ENCODE peak calls at places on chromosomes 12 and 14, in seven cellular contexts. One of them, this sample, is unnamed.
A peak's percentile ranks its signal among the peaks of the same experiment; 100 is the strongest.

GRCh38 chr12:75658826-75659823 is 147.7 kb upstream of the KRR1 start:
- DNase-seq in body of pancreas: no peak
- DNase-seq in colonic mucosa: no peak
- DNase-seq in aorta: no peak
- DNase-seq in CD8-positive, alpha-beta memory T cell: no peak
- DNase-seq in cardiac muscle cell: no peak
- DNase-seq in right atrium auricular region: no peak
- DNase-seq in this sample: no peak

GRCh38 chr14:101929096-101929495 is 35.3 kb upstream of the DYNC1H1 start:
- DNase-seq in colonic mucosa: no peak
- DNase-seq in right atrium auricular region: no peak
- DNase-seq in aorta: peak; percentile 20
- DNase-seq in body of pancreas: no peak
- DNase-seq in cardiac muscle cell: no peak
- DNase-seq in CD8-positive, alpha-beta memory T cell: no peak
- DNase-seq in this sample: no peak

GRCh38 chr14:68945585-68946289 is 33.4 kb downstream of the ACTN1 start:
- DNase-seq in cardiac muscle cell: no peak
- DNase-seq in aorta: peak; percentile 59
- DNase-seq in right atrium auricular region: no peak
- DNase-seq in CD8-positive, alpha-beta memory T cell: no peak
- DNase-seq in body of pancreas: no peak
- DNase-seq in colonic mucosa: peak; percentile 89
- DNase-seq in this sample: no peak

GRCh38 chr12:16603916-16604575 is 1.9 kb downstream of the LMO3 start:
- DNase-seq in body of pancreas: peak; percentile 38
- DNase-seq in colonic mucosa: no peak
- DNase-seq in cardiac muscle cell: peak; percentile 70
- DNase-seq in CD8-positive, alpha-beta memory T cell: no peak
- DNase-seq in right atrium auricular region: no peak
- DNase-seq in aorta: no peak
- DNase-seq in this sample: peak; percentile 22

GRCh38 chr12:58313091-58313855 is 371.9 kb downstream of the ATP23 start:
- DNase-seq in colonic mucosa: no peak
- DNase-seq in CD8-positive, alpha-beta memory T cell: no peak
- DNase-seq in aorta: no peak
- DNase-seq in right atrium auricular region: no peak
- DNase-seq in body of pancreas: no peak
- DNase-seq in cardiac muscle cell: no peak
- DNase-seq in this sample: no peak

GRCh38 chr14:94025720-94026119 is 420 bp upstream of the OTUB2 start:
- DNase-seq in right atrium auricular region: no peak
- DNase-seq in aorta: no peak
- DNase-seq in colonic mucosa: no peak
- DNase-seq in cardiac muscle cell: no peak
- DNase-seq in CD8-positive, alpha-beta memory T cell: no peak
- DNase-seq in body of pancreas: no peak
- DNase-seq in this sample: no peak

GRCh38 chr12:70260610-70261009 is 17.4 kb downstream of the CNOT2 start:
- DNase-seq in CD8-positive, alpha-beta memory T cell: no peak
- DNase-seq in right atrium auricular region: no peak
- DNase-seq in cardiac muscle cell: no peak
- DNase-seq in aorta: no peak
- DNase-seq in body of pancreas: no peak
- DNase-seq in colonic mucosa: no peak
- DNase-seq in this sample: no peak

GRCh38 chr12:100851637-100852036 is 57.1 kb downstream of the ANO4 start:
- DNase-seq in right atrium auricular region: no peak
- DNase-seq in aorta: no peak
- DNase-seq in body of pancreas: no peak
- DNase-seq in CD8-positive, alpha-beta memory T cell: no peak
- DNase-seq in cardiac muscle cell: no peak
- DNase-seq in colonic mucosa: no peak
- DNase-seq in this sample: peak; percentile 14

GRCh38 chr12:124940393-124941169 is 26.1 kb upstream of the UBC start:
- DNase-seq in colonic mucosa: peak; percentile 98
- DNase-seq in right atrium auricular region: peak; percentile 95
- DNase-seq in CD8-positive, alpha-beta memory T cell: peak; percentile 72
- DNase-seq in aorta: peak; percentile 94
- DNase-seq in body of pancreas: peak; percentile 89
- DNase-seq in cardiac muscle cell: peak; percentile 89
- DNase-seq in this sample: peak; percentile 83

GRCh38 chr12:131250028-131250950 is 296.6 kb downstream of the ADGRD1 start:
- DNase-seq in colonic mucosa: peak; percentile 24
- DNase-seq in aorta: no peak
- DNase-seq in right atrium auricular region: no peak
- DNase-seq in body of pancreas: no peak
- DNase-seq in CD8-positive, alpha-beta memory T cell: no peak
- DNase-seq in cardiac muscle cell: no peak
- DNase-seq in this sample: no peak

GRCh38 chr12:87233636-87234035 is 795.6 kb downstream of the C12orf50 start:
- DNase-seq in cardiac muscle cell: no peak
- DNase-seq in body of pancreas: no peak
- DNase-seq in right atrium auricular region: no peak
- DNase-seq in colonic mucosa: no peak
- DNase-seq in aorta: no peak
- DNase-seq in CD8-positive, alpha-beta memory T cell: no peak
- DNase-seq in this sample: no peak

GRCh38 chr14:72594099-72594901 is 299.6 kb downstream of the DPF3 start:
- DNase-seq in right atrium auricular region: no peak
- DNase-seq in cardiac muscle cell: no peak
- DNase-seq in colonic mucosa: no peak
- DNase-seq in CD8-positive, alpha-beta memory T cell: peak; percentile 68
- DNase-seq in body of pancreas: no peak
- DNase-seq in aorta: no peak
- DNase-seq in this sample: no peak

DNA sequence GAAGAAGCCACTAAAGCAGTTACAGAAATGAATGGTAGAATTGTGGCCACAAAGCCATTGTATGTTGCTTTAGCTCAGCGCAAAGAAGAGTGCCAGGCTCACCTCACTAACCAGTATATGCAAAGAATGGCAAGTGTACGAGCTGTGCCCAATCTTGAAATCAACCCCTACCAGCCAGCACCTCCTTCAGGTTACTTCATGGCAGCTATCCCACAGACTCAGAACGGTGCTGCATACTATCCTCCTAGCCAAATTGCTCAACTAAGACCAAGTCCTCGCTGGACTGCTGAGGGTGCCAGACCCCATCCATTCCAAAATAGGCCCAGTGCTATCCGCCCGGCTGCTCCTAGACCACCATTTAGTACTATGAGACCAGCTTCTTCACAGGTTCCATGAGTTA is 21.5 kb upstream of the SRGAP1 start:
- DNase-seq in body of pancreas: no peak
- DNase-seq in aorta: no peak
- DNase-seq in colonic mucosa: no peak
- DNase-seq in right atrium auricular region: no peak
- DNase-seq in CD8-positive, alpha-beta memory T cell: no peak
- DNase-seq in cardiac muscle cell: no peak
- DNase-seq in this sample: no peak
- H3K4me3 ChIP-seq in body of pancreas: no peak overlapping the region
- H3K4me3 ChIP-seq in aorta: no peak overlapping the region
- H3K4me3 ChIP-seq in colonic mucosa: no peak overlapping the region
- H3K4me3 ChIP-seq in right atrium auricular region: no peak overlapping the region
- H3K4me3 ChIP-seq in CD8-positive, alpha-beta memory T cell: no peak overlapping the region
- H3K4me3 ChIP-seq in cardiac muscle cell: no peak overlapping the region
- H3K4me3 ChIP-seq in this sample: no peak overlapping the region

GRCh38 chr12:49548822-49549648 is 10.2 kb downstream of the KCNH3 start:
- DNase-seq in colonic mucosa: no peak
- DNase-seq in cardiac muscle cell: peak; percentile 53
- DNase-seq in right atrium auricular region: no peak
- DNase-seq in CD8-positive, alpha-beta memory T cell: no peak
- DNase-seq in body of pancreas: no peak
- DNase-seq in aorta: no peak
- DNase-seq in this sample: peak; percentile 95
- H3K27me3 ChIP-seq in colonic mucosa: peaks cover 10% of the 10 kb centered on the region
- H3K27me3 ChIP-seq in cardiac muscle cell: peaks cover 84% of the 10 kb centered on the region
- H3K27me3 ChIP-seq in right atrium auricular region: no peaks in the 10 kb centered on the region
- H3K27me3 ChIP-seq in CD8-positive, alpha-beta memory T cell: peaks cover 9% of the 10 kb centered on the region
- H3K27me3 ChIP-seq in body of pancreas: no peaks in the 10 kb centered on the region
- H3K27me3 ChIP-seq in aorta: no peaks in the 10 kb centered on the region
- H3K27me3 ChIP-seq in this sample: peaks cover 56% of the 10 kb centered on the region

DNA sequence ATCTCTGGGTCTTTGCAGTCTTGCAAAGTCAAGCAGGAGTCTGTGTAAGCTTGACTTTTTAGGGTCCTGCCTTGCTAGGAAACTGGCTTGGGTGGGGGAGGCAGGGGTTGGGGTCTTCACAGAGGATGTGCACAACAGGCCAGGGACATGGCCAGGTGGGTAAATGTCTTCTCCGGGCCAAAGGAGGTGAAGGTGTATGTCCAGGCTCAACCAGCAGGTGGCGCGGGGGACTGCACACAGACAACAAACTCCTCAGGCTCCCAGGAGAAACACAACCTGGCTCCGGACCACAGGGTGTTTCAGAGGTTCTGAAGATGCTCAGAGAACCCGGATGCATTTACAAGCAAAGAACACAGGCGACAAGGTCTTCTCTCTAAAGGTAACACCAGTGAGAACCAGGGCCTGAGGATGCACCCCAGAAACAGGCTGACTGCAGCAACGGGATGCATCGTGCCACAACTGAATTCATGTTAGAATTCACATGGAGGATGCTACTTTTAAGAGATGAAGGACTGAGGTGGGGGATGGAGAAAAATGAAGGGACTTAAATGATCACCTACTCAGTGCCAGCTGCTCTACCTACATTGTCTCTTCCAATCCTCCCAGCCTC is 56.0 kb downstream of the PLEKHG3 start:
- DNase-seq in right atrium auricular region: no peak
- DNase-seq in colonic mucosa: peak; percentile 82
- DNase-seq in aorta: no peak
- DNase-seq in body of pancreas: peak; percentile 65
- DNase-seq in CD8-positive, alpha-beta memory T cell: peak; percentile 33
- DNase-seq in cardiac muscle cell: peak; percentile 62
- DNase-seq in this sample: peak; percentile 87
- H3K36me3 ChIP-seq in right atrium auricular region: no peaks in the 10 kb centered on the region
- H3K36me3 ChIP-seq in colonic mucosa: no peaks in the 10 kb centered on the region
- H3K36me3 ChIP-seq in aorta: no peaks in the 10 kb centered on the region
- H3K36me3 ChIP-seq in body of pancreas: no peaks in the 10 kb centered on the region
- H3K36me3 ChIP-seq in CD8-positive, alpha-beta memory T cell: no peaks in the 10 kb centered on the region
- H3K36me3 ChIP-seq in cardiac muscle cell: no peaks in the 10 kb centered on the region
- H3K36me3 ChIP-seq in this sample: no peaks in the 10 kb centered on the region

GRCh38 chr12:50215033-50215432 is 47.9 kb upstream of the CERS5 start:
- DNase-seq in right atrium auricular region: no peak
- DNase-seq in body of pancreas: no peak
- DNase-seq in colonic mucosa: no peak
- DNase-seq in cardiac muscle cell: no peak
- DNase-seq in aorta: no peak
- DNase-seq in CD8-positive, alpha-beta memory T cell: no peak
- DNase-seq in this sample: no peak
- H3K4me3 ChIP-seq in right atrium auricular region: no peak overlapping the region
- H3K4me3 ChIP-seq in body of pancreas: no peak overlapping the region
- H3K4me3 ChIP-seq in colonic mucosa: no peak overlapping the region
- H3K4me3 ChIP-seq in cardiac muscle cell: no peak overlapping the region
- H3K4me3 ChIP-seq in aorta: no peak overlapping the region
- H3K4me3 ChIP-seq in CD8-positive, alpha-beta memory T cell: no peak overlapping the region
- H3K4me3 ChIP-seq in this sample: no peak overlapping the region